ENCODE peak calls at places on chromosomes 1 and 21, in eight cellular contexts. X is NCI-H2171 treated with DMSO at 0.1 percent for 48 hours; Y is iris pigment epithelial cell; W is neuronal stem cell; A is ovary; B is omental fat pad; R is HCT116; L is effector memory CD4-positive, alpha-beta T cell. F is an unnamed sample.

GRCh38 chr1:39378377-39378776 is 113.1 kb upstream of the BMP8A start:
- DNase-seq in X (peak), Y (no peak), W (no peak), A (no peak), B (no peak), R (no peak), L (no peak), F (no peak)

GRCh38 chr1:196563768-196564167 is 44.5 kb downstream of the KCNT2 start:
- DNase-seq in X (no peak), Y (no peak), W (no peak), A (no peak), B (no peak), R (no peak), L (no peak), F (no peak)

GRCh38 chr1:226646870-226647449 is 92.1 kb downstream of the ITPKB start:
- DNase-seq in X (no peak), Y (no peak), W (no peak), A (no peak), B (no peak), R (no peak), L (no peak), F (no peak)

GRCh38 chr1:231926340-231926739 is 299.8 kb downstream of the DISC1 start:
- DNase-seq in X (no peak), Y (no peak), W (no peak), A (no peak), B (no peak), R (no peak), L (no peak), F (no peak)

GRCh38 chr1:220734571-220735326 is 13.4 kb upstream of the MTARC2 start:
- DNase-seq in X (peak), Y (peak), W (no peak), A (no peak), B (no peak), R (no peak), L (no peak), F (no peak)

GRCh38 chr1:207711285-207711684 is 40.6 kb upstream of the CD46 start:
- DNase-seq in X (no peak), Y (peak), W (no peak), A (no peak), B (no peak), R (peak), L (no peak), F (no peak)

GRCh38 chr1:69947837-69948236 is 257.5 kb downstream of the LRRC40 start:
- DNase-seq in X (no peak), Y (peak), W (no peak), A (no peak), B (no peak), R (no peak), L (no peak), F (no peak)

GRCh38 chr1:21594495-21594894 is 74.7 kb downstream of the RAP1GAP start:
- DNase-seq in X (no peak), Y (peak), W (no peak), A (no peak), B (no peak), R (no peak), L (no peak), F (no peak)

GRCh38 chr1:77833521-77834100 is 54.2 kb downstream of the MIGA1 start:
- DNase-seq in X (no peak), Y (no peak), W (no peak), A (no peak), B (no peak), R (no peak), L (no peak), F (no peak)

GRCh38 chr1:41662656-41663437 is 178.4 kb upstream of the EDN2 start:
- DNase-seq in X (peak), Y (peak), W (peak), A (peak), B (peak), R (no peak), L (no peak), F (peak)

GRCh38 chr21:42737969-42738590 is 84.7 kb downstream of the PDE9A start:
- DNase-seq in X (no peak), Y (peak), W (no peak), A (peak), B (no peak), R (no peak), L (no peak), F (no peak)

GRCh38 chr1:116373451-116374339 is 651 bp downstream of the ATP1A1 start:
- DNase-seq in X (peak), Y (peak), W (peak), A (peak), B (no peak), R (no peak), L (peak), F (peak)

GRCh38 chr21:36450511-36450910 is 29.4 kb downstream of the CLDN14 start:
- DNase-seq in X (no peak), Y (peak), W (no peak), A (no peak), B (no peak), R (no peak), L (no peak), F (no peak)

GRCh38 chr1:24250791-24251190 is 63.7 kb upstream of the IFNLR1 start:
- DNase-seq in X (no peak), Y (no peak), W (no peak), A (no peak), B (no peak), R (no peak), L (no peak), F (no peak)

GRCh38 chr1:29284961-29285560 is 48.7 kb downstream of the PTPRU start:
- DNase-seq in X (no peak), Y (no peak), W (no peak), A (no peak), B (no peak), R (no peak), L (no peak), F (no peak)

GRCh38 chr1:239987103-239987745 is 104.5 kb upstream of the FMN2 start:
- DNase-seq in X (peak), Y (peak), W (no peak), A (no peak), B (peak), R (peak), L (no peak), F (no peak)

GRCh38 chr1:7356079-7356478 is 415.0 kb upstream of the VAMP3 start:
- DNase-seq in X (no peak), Y (no peak), W (no peak), A (no peak), B (no peak), R (no peak), L (no peak), F (no peak)

GRCh38 chr1:19435851-19436465 is 49.4 kb downstream of the CAPZB start:
- DNase-seq in X (no peak), Y (peak), W (no peak), A (no peak), B (no peak), R (no peak), L (no peak), F (no peak)

GRCh38 chr1:95753382-95754016 is 519.5 kb downstream of the RWDD3 start:
- DNase-seq in X (no peak), Y (no peak), W (no peak), A (no peak), B (no peak), R (no peak), L (no peak), F (no peak)

GRCh38 chr1:166703726-166704220 is 135.5 kb upstream of the POGK start:
- DNase-seq in X (no peak), Y (no peak), W (no peak), A (no peak), B (no peak), R (no peak), L (no peak), F (no peak)

GRCh38 chr1:72462506-72462905 is 180.2 kb upstream of the NEGR1 start:
- DNase-seq in X (no peak), Y (no peak), W (no peak), A (no peak), B (no peak), R (no peak), L (no peak), F (no peak)

F was measured in progenitor cell of endocrine pancreas.